ENCODE peak calls at places on chromosomes 11 and 22, in six cellular contexts. X, O, P, I, J and C are unnamed samples.

GRCh38 chr11:83760942-83761341 is 474.8 kb upstream of the CCDC90B start:
- DNase-seq in X (no peak), O (no peak), P (no peak), I (no peak), J (no peak), C (no peak)

GRCh38 chr11:18329196-18329870 is 7.0 kb downstream of the GTF2H1 start:
- DNase-seq in X (no peak), O (no peak), P (no peak), I (no peak), J (no peak), C (no peak)

GRCh38 chr11:32451808-32452207 is 16.5 kb upstream of the WT1 start:
- DNase-seq in X (no peak), O (no peak), P (no peak), I (peak; percentile 41), J (no peak), C (no peak)

GRCh38 chr11:44753965-44754645 is 27.3 kb downstream of the TSPAN18 start:
- DNase-seq in X (no peak), O (no peak), P (no peak), I (no peak), J (no peak), C (no peak)

GRCh38 chr11:44110231-44110679 is 14.8 kb downstream of the EXT2 start:
- DNase-seq in X (no peak), O (peak; percentile 21), P (peak; percentile 74), I (peak; percentile 23), J (peak; percentile 33), C (peak; percentile 69)

GRCh38 chr11:26230021-26230420 is 101.9 kb upstream of the ANO3 start:
- DNase-seq in X (no peak), O (no peak), P (no peak), I (no peak), J (no peak), C (no peak)

GRCh38 chr22:45424241-45424731 is 10.8 kb downstream of the RIBC2 start:
- DNase-seq in X (peak; percentile 73), O (no peak), P (no peak), I (no peak), J (no peak), C (no peak)

GRCh38 chr11:67507242-67507890 is 596 bp downstream of the CDK2AP2 start:
- DNase-seq in X (no peak), O (no peak), P (no peak), I (peak; percentile 25), J (no peak), C (no peak)

GRCh38 chr11:130785376-130786110 is 130.7 kb downstream of the SNX19 start:
- DNase-seq in X (no peak), O (no peak), P (no peak), I (no peak), J (no peak), C (no peak)

GRCh38 chr11:6357222-6357621 is 33.1 kb upstream of the SMPD1 start:
- DNase-seq in X (no peak), O (no peak), P (no peak), I (peak; percentile 88), J (peak; percentile 20), C (no peak)

GRCh38 chr11:92424281-92424680 is 199.7 kb downstream of the FAT3 start:
- DNase-seq in X (no peak), O (no peak), P (no peak), I (peak; percentile 83), J (no peak), C (no peak)

GRCh38 chr11:2687782-2688191 is 12.0 kb downstream of the KCNQ1OT1 start:
- DNase-seq in X (peak; percentile 38), O (no peak), P (no peak), I (no peak), J (no peak), C (no peak)

GRCh38 chr11:47418454-47419259 is 7.6 kb downstream of the PSMC3 start:
- DNase-seq in X (no peak), O (no peak), P (no peak), I (no peak), J (no peak), C (no peak)

GRCh38 chr22:46053563-46054090 is 76.7 kb upstream of the WNT7B start:
- DNase-seq in X (peak; percentile 94), O (no peak), P (peak; percentile 62), I (no peak), J (peak; percentile 85), C (peak; percentile 77)

GRCh38 chr22:25839755-25840154 is 97.8 kb downstream of the MYO18B start:
- DNase-seq in X (no peak), O (no peak), P (no peak), I (no peak), J (no peak), C (no peak)

GRCh38 chr22:38110863-38111852 is 674 bp upstream of the BAIAP2L2 start:
- DNase-seq in X (peak; percentile 69), O (no peak), P (no peak), I (no peak), J (no peak), C (no peak)

GRCh38 chr22:49479566-49479965 is 348.1 kb downstream of the BRD1 start:
- DNase-seq in X (no peak), O (no peak), P (no peak), I (no peak), J (no peak), C (no peak)

GRCh38 chr22:39414377-39414776 is 14.8 kb downstream of the TAB1 start:
- DNase-seq in X (peak; percentile 36), O (no peak), P (no peak), I (no peak), J (no peak), C (no peak)

GRCh38 chr11:128949791-128950454 is 7.3 kb upstream of the TP53AIP1 start:
- DNase-seq in X (no peak), O (no peak), P (no peak), I (no peak), J (no peak), C (no peak)

GRCh38 chr11:134244593-134244992 is 8.6 kb downstream of the THYN1 start:
- DNase-seq in X (no peak), O (no peak), P (peak; percentile 50), I (no peak), J (no peak), C (no peak)

GRCh38 chr11:9047986-9048522 is 43.3 kb downstream of the SCUBE2 start:
- DNase-seq in X (no peak), O (peak; percentile 41), P (no peak), I (no peak), J (no peak), C (peak; percentile 86)

GRCh38 chr11:72141066-72141465 is 5.5 kb downstream of the FOLR3 start:
- DNase-seq in X (no peak), O (no peak), P (no peak), I (peak; percentile 86), J (no peak), C (no peak)

GRCh38 chr11:27013741-27014415 is 20.0 kb downstream of the FIBIN start:
- DNase-seq in X (no peak), O (no peak), P (peak; percentile 35), I (no peak), J (no peak), C (no peak)